ENCODE peak calls at places on chromosomes 13 and 19, in five cellular contexts. L is thoracic aorta; Z is transverse colon; Q is naive thymus-derived CD4-positive, alpha-beta T cell; P is heart left ventricle. M is an unnamed sample. For H3K4me1, the result is how much of the 10 kb centered on the place peaks cover.

GRCh38 chr13:49749852-49750251 is 42.6 kb downstream of the KPNA3 start:
- DNase-seq in Q (no peak), P (no peak), Z (no peak), L (no peak), M (no peak)

GRCh38 chr19:55255618-55256423 is 3.0 kb downstream of the PPP6R1 start:
- DNase-seq in L (no peak), P (no peak), Q (peak), Z (peak), M (no peak)

GRCh38 chr13:48783181-48783630 is 129.5 kb downstream of the CYSLTR2 start:
- DNase-seq in L (peak), Z (peak), Q (no peak), P (peak), M (no peak)

GRCh38 chr13:113091211-113091771 is 14.3 kb upstream of the F7 start:
- DNase-seq in P (peak), Z (no peak), L (no peak), Q (no peak), M (no peak)

GRCh38 chr19:10105241-10106099 is 692 bp upstream of the PPAN start:
- DNase-seq in Z (peak), Q (no peak), P (no peak), L (no peak), M (peak)

GRCh38 chr13:42102961-42103688 is 54.7 kb downstream of the DGKH start:
- DNase-seq in L (no peak), Q (no peak), Z (no peak), P (no peak), M (no peak)

GRCh38 chr13:54029226-54029625 is 1000.6 kb downstream of the OLFM4 start:
- DNase-seq in Z (no peak), P (no peak), L (no peak), Q (no peak), M (no peak)

GRCh38 chr19:32407004-32407992 is 1.7 kb downstream of the DPY19L3 start:
- DNase-seq in L (no peak), P (no peak), Z (peak), Q (no peak), M (no peak)

GRCh38 chr19:40612831-40613668 is 11.9 kb downstream of the LTBP4 start:
- DNase-seq in Z (peak), L (no peak), Q (peak), P (peak), M (peak)

GRCh38 chr19:8696993-8697392 is 1.6 kb downstream of the ACTL9 start:
- DNase-seq in L (no peak), Q (no peak), P (no peak), Z (no peak), M (no peak)

GRCh38 chr13:37651891-37652290 is 53.3 kb upstream of the POSTN start:
- DNase-seq in L (no peak), Q (no peak), P (no peak), Z (no peak), M (no peak)

GRCh38 chr13:98664047-98664446 is 87.1 kb upstream of the STK24 start:
- DNase-seq in P (no peak), L (no peak), Q (no peak), Z (no peak), M (no peak)

GRCh38 chr13:23558675-23559536 is 11.3 kb upstream of the TNFRSF19 start:
- DNase-seq in Q (no peak), P (peak), L (no peak), Z (no peak), M (no peak)

GRCh38 chr19:42090687-42091086 is 14.7 kb downstream of the ZNF574 start:
- DNase-seq in P (no peak), Q (no peak), L (no peak), Z (peak), M (no peak)

GRCh38 chr19:30255783-30256509 is 116.2 kb upstream of the ZNF536 start:
- DNase-seq in Q (no peak), Z (no peak), L (no peak), P (no peak), M (no peak)

GRCh38 chr19:23203841-23204344 is 46.3 kb downstream of the ZNF724 start:
- DNase-seq in L (no peak), Z (no peak), P (peak), Q (no peak), M (no peak)

GRCh38 chr19:47157455-47158321 is 27.1 kb downstream of the SAE1 start:
- DNase-seq in Z (peak), L (peak), P (peak), Q (peak), M (peak)

GRCh38 chr13:39322836-39323585 is 280.0 kb downstream of the LHFPL6 start:
- DNase-seq in L (no peak), Q (no peak), Z (no peak), P (no peak), M (no peak)

GRCh38 chr19:1355974-1356865 is 27.5 kb upstream of the NDUFS7 start:
- DNase-seq in Q (no peak), P (no peak), L (no peak), Z (peak), M (no peak)
- H3K4me1 ChIP-seq in Q (under half), P (under half), L (under half), Z (under half), M (under half)

DNA sequence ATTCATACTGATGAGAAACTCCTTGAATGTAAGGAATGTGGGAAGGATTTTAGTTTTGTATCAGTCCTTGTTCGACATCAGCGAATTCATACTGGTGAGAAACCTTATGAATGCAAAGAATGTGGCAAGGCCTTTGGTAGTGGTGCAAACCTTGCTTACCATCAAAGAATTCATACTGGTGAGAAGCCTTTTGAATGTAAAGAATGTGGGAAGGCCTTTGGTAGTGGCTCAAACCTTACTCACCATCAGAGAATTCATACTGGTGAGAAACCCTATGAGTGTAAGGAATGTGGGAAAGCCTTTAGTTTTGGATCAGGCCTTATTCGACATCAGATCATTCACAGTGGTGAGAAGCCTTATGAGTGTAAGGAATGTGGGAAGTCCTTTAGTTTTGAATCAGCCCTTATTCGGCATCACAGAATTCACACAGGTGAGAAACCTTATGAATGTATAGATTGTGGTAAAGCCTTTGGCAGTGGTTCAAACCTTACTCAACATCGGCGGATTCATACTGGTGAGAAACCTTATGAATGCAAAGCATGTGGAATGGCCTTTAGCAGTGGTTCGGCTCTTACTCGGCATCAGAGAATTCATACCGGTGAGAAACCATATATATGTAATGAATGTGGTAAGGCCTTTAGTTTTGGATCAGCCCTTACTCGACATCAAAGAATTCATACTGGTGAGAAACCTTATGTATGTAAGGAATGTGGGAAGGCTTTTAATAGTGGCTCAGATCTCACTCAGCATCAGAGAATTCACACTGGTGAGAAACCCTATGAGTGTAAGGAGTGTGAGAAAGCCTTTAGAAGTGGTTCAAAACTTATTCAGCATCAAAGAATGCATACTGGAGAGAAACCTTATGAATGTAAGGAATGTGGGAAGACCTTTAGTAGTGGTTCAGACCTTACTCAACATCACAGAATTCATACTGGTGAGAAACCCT is 26.6 kb downstream of the ZNF345 start:
- DNase-seq in Q (no peak), P (no peak), Z (no peak), L (no peak), M (no peak)
- H3K4me3 ChIP-seq in Q (peak), P (no peak), Z (no peak), L (peak), M (peak)

GRCh38 chr19:5331790-5332189 is 8.8 kb downstream of the PTPRS start:
- DNase-seq in Q (no peak), Z (no peak), P (no peak), L (no peak), M (no peak)
- H3K4me1 ChIP-seq in Q (under half), Z (under half), P (under half), L (under half), M (under half)

GRCh38 chr19:3034194-3034844 is 5.2 kb upstream of the TLE2 start:
- DNase-seq in Q (no peak), P (no peak), L (no peak), Z (no peak), M (no peak)
- H3K4me3 ChIP-seq in Q (peak), P (no peak), L (peak), Z (no peak), M (no peak)

GRCh38 chr19:54209058-54209747 is 8.5 kb downstream of the RPS9 start:
- DNase-seq in Z (no peak), Q (no peak), L (no peak), P (no peak), M (no peak)
- H3K4me1 ChIP-seq in Z (half or more), Q (under half), L (under half), P (under half), M (under half)

DNA sequence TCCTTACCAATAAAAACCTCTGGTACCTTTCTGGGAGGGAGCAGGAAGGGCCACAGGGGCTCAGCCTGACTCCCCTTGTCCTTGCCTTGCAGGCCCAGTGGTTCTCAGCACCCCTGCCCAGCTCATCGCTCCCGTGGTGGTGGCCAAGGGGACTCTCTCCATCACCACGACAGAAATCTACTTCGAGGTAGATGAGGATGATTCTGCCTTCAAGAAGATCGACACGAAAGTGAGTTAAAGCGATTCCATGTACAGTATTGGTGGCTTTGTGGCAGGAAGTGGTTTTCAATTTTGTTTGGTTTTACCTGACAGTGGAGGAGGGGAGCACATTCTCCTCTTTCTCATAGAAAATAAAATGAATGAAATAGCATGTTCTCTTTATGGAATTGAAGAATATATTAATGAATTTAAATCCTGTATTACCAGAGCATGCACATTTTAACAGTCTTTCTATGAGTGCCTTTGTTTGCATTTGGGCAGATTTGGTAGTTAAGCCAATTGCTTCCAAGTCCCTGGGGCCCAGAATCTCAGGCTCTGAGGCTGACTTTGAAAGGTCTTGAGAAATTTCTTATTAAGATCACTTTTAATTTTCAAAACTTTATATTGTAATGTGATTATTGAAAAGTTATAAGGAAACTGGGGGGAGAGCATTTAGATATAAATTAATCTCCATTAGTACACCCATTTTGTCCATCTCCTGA is 4.0 kb downstream of the MAB21L1 start:
- DNase-seq in Z (no peak), Q (no peak), P (no peak), L (no peak), M (no peak)
- H3K4me3 ChIP-seq in Z (peak), Q (no peak), P (no peak), L (no peak), M (no peak)

DNA sequence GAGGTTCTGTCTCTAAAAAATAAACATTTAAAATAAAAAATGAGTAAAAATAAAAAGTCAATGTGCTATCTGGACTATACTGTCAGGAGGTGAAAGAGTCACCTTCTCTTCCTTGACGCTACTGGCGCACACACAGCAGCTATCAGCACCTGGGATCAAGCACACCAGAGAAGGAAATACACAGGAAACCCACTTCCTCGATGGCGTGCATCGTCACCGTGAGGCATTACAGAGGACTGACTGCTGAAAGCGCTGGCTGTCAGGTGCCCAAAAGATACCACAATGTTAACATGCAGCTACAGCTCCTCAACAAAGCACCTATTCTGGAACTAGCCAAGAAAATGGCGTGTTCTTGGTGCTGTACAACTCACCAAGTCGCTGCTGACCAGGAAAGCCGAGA is 6.1 kb downstream of the SLC35E1 start:
- DNase-seq in Z (peak), Q (peak), L (no peak), P (no peak), M (peak)
- H3K4me1 ChIP-seq in Z (under half), Q (under half), L (under half), P (under half), M (under half)

DNA sequence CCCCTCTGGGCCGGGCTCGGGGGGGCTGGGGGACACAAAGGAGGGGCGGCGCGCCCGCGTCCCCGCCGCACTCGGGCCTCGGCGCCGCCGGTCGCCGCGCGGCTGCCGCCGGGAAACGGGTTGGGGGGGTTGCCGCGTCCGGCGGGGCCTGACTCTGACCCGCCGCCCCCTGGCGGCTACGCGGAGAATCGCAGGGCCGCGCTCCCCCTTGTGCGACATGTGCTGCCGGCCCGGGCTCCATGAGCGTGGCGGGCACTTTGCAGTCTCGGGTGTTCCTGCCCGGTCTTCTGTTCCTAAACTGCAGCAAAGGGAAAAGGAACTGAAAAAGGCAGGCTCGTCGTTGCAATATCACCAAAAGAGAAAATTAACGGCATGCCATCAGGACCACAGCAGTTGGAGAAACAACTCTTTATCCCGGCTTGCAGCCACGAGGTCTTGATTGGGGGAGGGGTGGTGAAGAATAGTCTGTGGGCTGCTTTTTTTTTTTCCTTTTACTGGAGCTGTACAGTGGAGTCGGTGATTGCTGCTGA is 1.5 kb downstream of the MIR17HG start:
- DNase-seq in L (peak), Q (peak), P (peak), Z (peak), M (peak)
- H3K4me3 ChIP-seq in L (peak), Q (peak), P (peak), Z (peak), M (peak)

GRCh38 chr19:48395170-48395455 is 1.6 kb downstream of the GRIN2D start:
- DNase-seq in L (no peak), Z (no peak), Q (no peak), P (no peak), M (no peak)

GRCh38 chr19:48394331-48395169 is 1.1 kb downstream of the GRIN2D start:
- DNase-seq in P (no peak), L (no peak), Q (no peak), Z (peak), M (no peak)

GRCh38 chr19:48393559-48394330 is at the start of gene GRIN2D:
- DNase-seq in P (no peak), L (no peak), Q (no peak), Z (peak), M (peak)

GRCh38 chr19:48391100-48392005 is at the start of gene KDELR1:
- DNase-seq in Q (peak), P (peak), L (no peak), Z (peak), M (peak)

GRCh38 chr19:48393196-48393558 is 291 bp upstream of the GRIN2D start:
- DNase-seq in P (no peak), Q (no peak), L (no peak), Z (no peak), M (no peak)
- H3K4me1 ChIP-seq in P (under half), Q (under half), L (under half), Z (under half), M (half or more)

DNA sequence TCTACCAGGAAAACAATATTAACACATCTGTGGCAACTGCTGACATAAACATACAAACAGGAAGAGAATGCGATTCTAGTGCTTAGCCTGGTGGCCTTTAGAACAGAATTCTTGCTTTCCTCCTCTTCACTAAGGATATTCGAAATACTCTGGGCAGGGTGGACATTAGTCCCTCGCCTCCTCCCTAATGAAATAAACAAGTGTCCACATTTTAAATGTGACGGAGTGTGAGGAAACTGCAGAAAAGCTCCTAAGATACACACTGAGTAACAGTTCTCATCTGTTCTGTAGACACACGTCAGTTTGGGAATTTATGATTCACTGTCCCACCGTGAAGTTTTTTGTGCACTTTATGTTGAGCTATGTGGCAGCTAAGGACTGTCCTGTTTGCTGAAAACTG is 639 bp downstream of the STARD13 start:
- DNase-seq in Q (no peak), Z (no peak), L (no peak), P (no peak), M (no peak)
- H3K4me3 ChIP-seq in Q (no peak), Z (peak), L (peak), P (peak), M (no peak)

M was measured in CD4-positive, CD25-positive, alpha-beta regulatory T cell.